ENCODE peak calls at places on chromosomes 3 and 15, in five cellular contexts. S, L, E, M and G are unnamed samples.

GRCh38 chr3:172710709-172711456 is at the start of gene NCEH1:
- DNase-seq in S (peak), L (peak), E (peak), M (peak), G (peak)

GRCh38 chr3:37442397-37442796 is 268.0 kb upstream of the LRRFIP2 start:
- DNase-seq in S (no peak), L (no peak), E (no peak), M (no peak), G (no peak)

GRCh38 chr3:12139111-12139511 is 19.6 kb downstream of the TIMP4 start:
- DNase-seq in S (peak), L (no peak), E (no peak), M (no peak), G (no peak)

GRCh38 chr15:41967506-41968206 is 4.7 kb downstream of the EHD4 start:
- DNase-seq in S (peak), L (peak), E (no peak), M (no peak), G (no peak)

GRCh38 chr15:57552678-57553334 is 38.9 kb upstream of the MYZAP start:
- DNase-seq in S (no peak), L (no peak), E (no peak), M (no peak), G (no peak)

GRCh38 chr15:36960179-36960946 is 140.0 kb downstream of the MEIS2 start:
- DNase-seq in S (no peak), L (no peak), E (no peak), M (no peak), G (no peak)

GRCh38 chr15:40048155-40048792 is 9.3 kb upstream of the SRP14 start:
- DNase-seq in S (no peak), L (no peak), E (no peak), M (no peak), G (no peak)

GRCh38 chr3:52227117-52227516 is 1.7 kb upstream of the TLR9 start:
- DNase-seq in S (no peak), L (no peak), E (no peak), M (no peak), G (no peak)

GRCh38 chr15:66651913-66652642 is 50.0 kb upstream of the SMAD6 start:
- DNase-seq in S (no peak), L (no peak), E (no peak), M (no peak), G (no peak)

GRCh38 chr15:50487287-50487686 is 59.2 kb downstream of the USP50 start:
- DNase-seq in S (no peak), L (no peak), E (no peak), M (no peak), G (no peak)

GRCh38 chr3:183377307-183377959 is 51.0 kb downstream of the MCF2L2 start:
- DNase-seq in S (peak), L (no peak), E (no peak), M (peak), G (peak)

GRCh38 chr3:70880416-70880815 is 568.0 kb upstream of the MDFIC2 start:
- DNase-seq in S (peak), L (no peak), E (no peak), M (no peak), G (no peak)

GRCh38 chr15:91413142-91413541 is 313.1 kb downstream of the SV2B start:
- DNase-seq in S (no peak), L (no peak), E (no peak), M (peak), G (no peak)

GRCh38 chr3:102206506-102207145 is 228.2 kb upstream of the ZPLD1 start:
- DNase-seq in S (peak), L (peak), E (no peak), M (peak), G (no peak)

GRCh38 chr15:88255496-88256171 is 905 bp downstream of the NTRK3 start:
- DNase-seq in S (peak), L (peak), E (no peak), M (peak), G (no peak)

GRCh38 chr3:166274996-166275395 is 437.8 kb upstream of the BCHE start:
- DNase-seq in S (no peak), L (no peak), E (no peak), M (no peak), G (no peak)

GRCh38 chr15:89068325-89068784 is 19.9 kb upstream of the ABHD2 start:
- DNase-seq in S (peak), L (no peak), E (peak), M (peak), G (peak)

GRCh38 chr3:133276594-133276993 is 123.3 kb upstream of the BFSP2 start:
- DNase-seq in S (no peak), L (no peak), E (no peak), M (no peak), G (no peak)

GRCh38 chr15:99090938-99091337 is 13.9 kb upstream of the SYNM start:
- DNase-seq in S (no peak), L (no peak), E (no peak), M (no peak), G (no peak)

GRCh38 chr3:48413086-48413485 is 16.8 kb downstream of the PLXNB1 start:
- DNase-seq in S (no peak), L (peak), E (no peak), M (peak), G (no peak)

GRCh38 chr15:40297356-40297755 is 10.4 kb downstream of the PLCB2 start:
- DNase-seq in S (no peak), L (peak), E (no peak), M (no peak), G (no peak)

GRCh38 chr15:58498821-58499580 is 67.2 kb downstream of the LIPC start:
- DNase-seq in S (peak), L (no peak), E (peak), M (no peak), G (no peak)

GRCh38 chr15:53675832-53676231 is 83.6 kb downstream of the WDR72 start:
- DNase-seq in S (no peak), L (no peak), E (no peak), M (no peak), G (no peak)
- H3K4me3 ChIP-seq in S (no peak), L (no peak), E (no peak), M (no peak), G (no peak)

GRCh38 chr3:99637041-99637380 is 1.4 kb upstream of the COL8A1 start:
- DNase-seq in S (peak), L (no peak), E (no peak), M (peak), G (peak)
- H3K4me3 ChIP-seq in S (peak), L (peak), E (peak), M (peak), G (peak)

GRCh38 chr3:81695302-81695701 is 66.1 kb downstream of the GBE1 start:
- DNase-seq in S (no peak), L (no peak), E (no peak), M (no peak), G (no peak)

GRCh38 chr3:81696090-81696489 is 65.4 kb downstream of the GBE1 start:
- DNase-seq in S (no peak), L (no peak), E (no peak), M (no peak), G (no peak)

GRCh38 chr3:81689617-81690016 is 71.8 kb downstream of the GBE1 start:
- DNase-seq in S (no peak), L (no peak), E (no peak), M (no peak), G (no peak)

DNA sequence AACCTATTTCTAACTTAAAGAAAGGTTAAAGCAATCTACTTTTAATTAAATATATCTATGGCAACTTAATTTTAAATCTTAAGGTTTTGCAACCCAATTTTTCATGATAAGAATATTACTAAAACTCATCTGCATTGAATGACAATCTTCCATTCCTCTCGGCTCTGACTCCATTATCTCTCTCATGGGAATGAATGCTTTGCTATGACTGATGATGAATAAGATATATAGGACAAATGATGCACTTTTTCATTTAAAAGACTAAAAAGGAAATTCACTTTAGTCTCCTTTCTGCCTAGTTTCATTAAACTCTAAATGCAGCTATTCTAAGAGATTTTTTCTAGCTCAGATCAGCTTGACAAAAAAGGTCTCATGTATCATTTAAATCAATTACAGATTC is 68.7 kb downstream of the GBE1 start:
- DNase-seq in S (no peak), L (no peak), E (no peak), M (no peak), G (no peak)
- H3K4me3 ChIP-seq in S (no peak), L (no peak), E (no peak), M (no peak), G (no peak)

GRCh38 chr15:96325579-96326331 is 4.7 kb upstream of the NR2F2 start:
- DNase-seq in S (peak), L (no peak), E (no peak), M (peak), G (no peak)

GRCh38 chr15:96322401-96323249 is 7.9 kb upstream of the NR2F2 start:
- DNase-seq in S (peak), L (peak), E (no peak), M (no peak), G (no peak)

GRCh38 chr15:96323250-96324162 is 7.0 kb upstream of the NR2F2 start:
- DNase-seq in S (no peak), L (no peak), E (no peak), M (no peak), G (no peak)

GRCh38 chr15:96324900-96325299 is 5.6 kb upstream of the NR2F2 start:
- DNase-seq in S (no peak), L (no peak), E (no peak), M (no peak), G (no peak)

GRCh38 chr15:96324192-96324895 is 6.2 kb upstream of the NR2F2 start:
- DNase-seq in S (peak), L (peak), E (no peak), M (no peak), G (no peak)
- H3K4me3 ChIP-seq in S (peak), L (no peak), E (peak), M (no peak), G (no peak)

GRCh38 chr15:81317642-81318017 is 6.3 kb downstream of the STARD5 start:
- DNase-seq in S (no peak), L (no peak), E (no peak), M (no peak), G (no peak)
- H3K4me3 ChIP-seq in S (no peak), L (no peak), E (no peak), M (no peak), G (no peak)

DNA sequence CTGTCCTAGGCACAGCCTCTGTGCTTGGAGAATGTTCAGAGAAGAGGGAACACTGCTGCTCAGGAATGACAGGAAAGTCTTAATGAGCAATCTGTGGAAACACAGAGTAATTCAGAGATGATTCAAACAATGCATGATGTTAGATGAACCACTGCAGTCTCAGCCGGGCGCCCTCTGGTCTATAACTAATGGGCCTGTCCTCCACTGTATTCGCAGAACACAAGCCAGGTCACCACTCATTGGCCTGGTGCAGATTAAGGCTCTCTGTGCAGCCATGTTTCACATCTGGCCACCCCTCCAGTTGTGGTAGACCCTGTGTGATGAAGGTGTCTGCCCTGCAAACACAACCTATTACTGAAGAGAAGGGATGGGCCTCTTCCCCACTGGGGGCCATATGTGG is 281.7 kb upstream of the ROPN1 start:
- DNase-seq in S (no peak), L (no peak), E (no peak), M (no peak), G (no peak)
- H3K4me3 ChIP-seq in S (no peak), L (no peak), E (no peak), M (no peak), G (no peak)

GRCh38 chr15:52709172-52709979 is 30.2 kb upstream of the ATOSA start:
- DNase-seq in S (no peak), L (no peak), E (no peak), M (no peak), G (peak)
- H3K4me3 ChIP-seq in S (no peak), L (no peak), E (no peak), M (no peak), G (no peak)

GRCh38 chr15:78265752-78266224 is 1.4 kb downstream of the DNAJA4 start:
- DNase-seq in S (peak), L (no peak), E (peak), M (peak), G (peak)
- H3K4me3 ChIP-seq in S (no peak), L (no peak), E (no peak), M (no peak), G (no peak)

GRCh38 chr3:31246293-31247062 is 286.2 kb upstream of the STT3B start:
- DNase-seq in S (no peak), L (no peak), E (no peak), M (no peak), G (no peak)
- H3K4me3 ChIP-seq in S (no peak), L (no peak), E (no peak), M (no peak), G (no peak)